ENCODE peak calls at places on chromosome 10, in nine cellular contexts. Y is HFF-Myc; F is WERI-Rb-1; V is CD8-positive, alpha-beta T cell; J is GM13976; X is psoas muscle; H is CD4-positive, alpha-beta T cell; L is foreskin fibroblast; N is IMR-90. Q is an unnamed sample.

GRCh38 chr10:11007661-11008060 is 10.0 kb upstream of the CELF2 start:
- DNase-seq in Y (no peak), F (no peak), V (no peak), J (no peak), X (no peak), H (no peak), L (no peak), N (no peak), Q (no peak)

GRCh38 chr10:24894728-24895127 is 57.7 kb downstream of the PRTFDC1 start:
- DNase-seq in Y (no peak), F (no peak), V (peak; percentile 56), J (no peak), X (no peak), H (peak; percentile 48), L (no peak), N (no peak), Q (no peak)

GRCh38 chr10:47152861-47153349 is 147.1 kb upstream of the GDF10 start:
- DNase-seq in Y (no peak), F (no peak), V (no peak), J (no peak), X (no peak), H (no peak), L (no peak), N (no peak), Q (no peak)

GRCh38 chr10:86857097-86857825 is 100.2 kb downstream of the MMRN2 start:
- DNase-seq in Y (no peak), F (no peak), V (no peak), J (no peak), X (no peak), H (no peak), L (peak; percentile 74), N (peak; percentile 88), Q (no peak)

GRCh38 chr10:131453772-131454634 is 142.5 kb upstream of the TCERG1L start:
- DNase-seq in Y (no peak), F (peak; percentile 87), V (peak; percentile 66), J (peak; percentile 64), X (peak; percentile 80), H (peak; percentile 69), L (no peak), N (no peak), Q (no peak)

GRCh38 chr10:29446327-29446726 is 157.5 kb downstream of the LYZL1 start:
- DNase-seq in Y (no peak), F (no peak), V (no peak), J (no peak), X (no peak), H (no peak), L (no peak), N (peak; percentile 21), Q (no peak)

GRCh38 chr10:128498746-128499145 is 372.5 kb upstream of the MKI67 start:
- DNase-seq in Y (no peak), F (no peak), V (no peak), J (no peak), X (no peak), H (no peak), L (no peak), N (no peak), Q (no peak)

GRCh38 chr10:4699950-4700730 is 125.9 kb upstream of the AKR1E2 start:
- DNase-seq in Y (no peak), F (no peak), V (no peak), J (no peak), X (no peak), H (no peak), L (no peak), N (no peak), Q (no peak)

GRCh38 chr10:30833625-30833970 is 198.1 kb downstream of the ZNF438 start:
- DNase-seq in Y (no peak), F (no peak), V (no peak), J (no peak), X (no peak), H (no peak), L (no peak), N (no peak), Q (no peak)

GRCh38 chr10:112773783-112774182 is 176.3 kb upstream of the TCF7L2 start:
- DNase-seq in Y (no peak), F (no peak), V (no peak), J (no peak), X (no peak), H (no peak), L (no peak), N (no peak), Q (no peak)

GRCh38 chr10:79933961-79934360 is 14.9 kb downstream of the SFTPD start:
- DNase-seq in Y (no peak), F (no peak), V (no peak), J (no peak), X (no peak), H (no peak), L (no peak), N (no peak), Q (no peak)

GRCh38 chr10:44799971-44800370 is 111.2 kb upstream of the TMEM72 start:
- DNase-seq in Y (no peak), F (no peak), V (no peak), J (no peak), X (no peak), H (no peak), L (no peak), N (no peak), Q (no peak)

GRCh38 chr10:1074748-1075358 is 18.7 kb downstream of the WDR37 start:
- DNase-seq in Y (no peak), F (no peak), V (no peak), J (no peak), X (no peak), H (no peak), L (no peak), N (no peak), Q (no peak)
- TF ChIP-seq CTCF in Y (peak; percentile 16), F (no peak), V (peak; percentile 18), J (no peak), X (peak; percentile 12), H (peak; percentile 18), L (peak; percentile 16), N (peak; percentile 19), Q (peak; percentile 34)

DNA sequence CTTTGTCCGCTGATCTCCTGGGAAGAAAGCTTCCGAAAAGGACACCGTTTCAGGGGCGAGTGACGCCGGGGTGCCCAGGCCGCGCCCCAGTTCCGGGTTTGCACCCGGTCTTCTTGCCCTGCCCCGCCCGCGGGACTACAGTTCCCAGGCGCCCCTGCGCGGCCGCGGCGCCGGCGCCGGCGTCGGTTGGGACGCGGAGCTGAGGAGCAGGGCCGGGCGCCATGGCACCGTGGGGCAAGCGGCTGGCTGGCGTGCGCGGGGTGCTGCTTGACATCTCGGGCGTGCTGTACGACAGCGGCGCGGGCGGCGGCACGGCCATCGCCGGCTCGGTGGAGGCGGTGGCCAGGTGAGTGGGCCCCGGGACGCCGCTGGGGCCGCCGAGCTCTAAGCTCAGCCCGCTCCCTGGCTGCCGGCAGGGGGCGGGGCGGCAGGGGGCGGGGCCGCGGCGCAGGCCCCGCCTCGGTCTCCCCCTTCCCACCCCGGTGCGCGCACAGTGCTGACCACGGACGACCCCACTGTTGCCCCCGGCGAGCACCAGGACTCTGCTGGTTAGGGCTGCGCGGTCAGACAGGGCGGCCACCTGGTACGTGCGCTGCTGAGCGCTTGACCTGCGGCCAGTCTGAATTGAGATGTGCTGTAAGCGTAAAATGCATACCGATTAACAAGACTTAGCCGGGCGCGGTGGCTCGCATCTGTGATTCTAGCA is at the start of gene LHPP:
- DNase-seq in Y (peak; percentile 15), F (peak; percentile 77), V (peak; percentile 86), J (peak; percentile 96), X (peak; percentile 91), H (peak; percentile 88), L (peak; percentile 84), N (peak; percentile 66), Q (peak; percentile 77)
- TF ChIP-seq CTCF in Y (no peak), F (peak; percentile 11), V (peak; percentile 39), J (no peak), X (peak; percentile 58), H (peak; percentile 17), L (peak; percentile 3), N (peak; percentile 17), Q (peak; percentile 70)

GRCh38 chr10:90718185-90718584 is 139.7 kb downstream of the HTR7 start:
- DNase-seq in Y (no peak), F (peak; percentile 10), V (no peak), J (no peak), X (no peak), H (no peak), L (peak; percentile 12), N (no peak), Q (no peak)
- TF ChIP-seq CTCF in Y (peak; percentile 12), F (peak; percentile 32), V (no peak), J (no peak), X (no peak), H (no peak), L (peak; percentile 23), N (no peak), Q (no peak)

DNA sequence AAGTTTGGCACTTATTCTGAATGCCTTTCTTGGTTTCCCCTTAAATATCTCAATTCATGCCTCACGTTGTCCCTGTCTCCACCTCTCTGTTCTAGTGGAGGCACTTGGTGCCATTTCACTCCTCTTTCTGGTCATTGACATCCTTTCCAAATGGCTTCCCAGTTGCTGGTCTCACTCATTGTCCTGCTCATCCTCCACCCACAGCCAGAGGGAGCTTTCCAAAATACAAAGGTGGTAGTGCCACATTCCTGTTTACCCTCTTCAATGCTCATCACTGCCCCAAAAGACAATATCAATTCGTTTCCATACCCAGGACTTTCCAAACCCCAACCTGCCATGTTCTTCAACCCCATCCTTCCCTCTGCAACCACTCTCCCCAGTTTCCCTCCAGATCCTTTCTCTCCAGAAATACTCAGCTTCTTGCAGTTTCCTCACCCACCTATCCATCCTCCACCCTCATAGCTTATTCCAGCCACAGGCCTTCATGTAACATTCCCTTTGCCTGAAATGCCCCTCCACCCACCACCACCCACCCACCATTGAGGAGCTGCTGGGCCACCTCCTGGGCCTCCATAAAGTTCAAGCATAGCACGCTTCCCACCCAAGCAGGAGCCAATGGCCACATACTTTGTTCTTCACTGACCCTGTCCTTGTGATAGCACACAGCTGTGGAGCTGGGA is 63.1 kb upstream of the ADRB1 start:
- DNase-seq in Y (no peak), F (no peak), V (no peak), J (no peak), X (no peak), H (no peak), L (no peak), N (no peak), Q (no peak)
- TF ChIP-seq CTCF in Y (peak; percentile 39), F (peak; percentile 20), V (no peak), J (no peak), X (no peak), H (no peak), L (peak; percentile 15), N (no peak), Q (no peak)

DNA sequence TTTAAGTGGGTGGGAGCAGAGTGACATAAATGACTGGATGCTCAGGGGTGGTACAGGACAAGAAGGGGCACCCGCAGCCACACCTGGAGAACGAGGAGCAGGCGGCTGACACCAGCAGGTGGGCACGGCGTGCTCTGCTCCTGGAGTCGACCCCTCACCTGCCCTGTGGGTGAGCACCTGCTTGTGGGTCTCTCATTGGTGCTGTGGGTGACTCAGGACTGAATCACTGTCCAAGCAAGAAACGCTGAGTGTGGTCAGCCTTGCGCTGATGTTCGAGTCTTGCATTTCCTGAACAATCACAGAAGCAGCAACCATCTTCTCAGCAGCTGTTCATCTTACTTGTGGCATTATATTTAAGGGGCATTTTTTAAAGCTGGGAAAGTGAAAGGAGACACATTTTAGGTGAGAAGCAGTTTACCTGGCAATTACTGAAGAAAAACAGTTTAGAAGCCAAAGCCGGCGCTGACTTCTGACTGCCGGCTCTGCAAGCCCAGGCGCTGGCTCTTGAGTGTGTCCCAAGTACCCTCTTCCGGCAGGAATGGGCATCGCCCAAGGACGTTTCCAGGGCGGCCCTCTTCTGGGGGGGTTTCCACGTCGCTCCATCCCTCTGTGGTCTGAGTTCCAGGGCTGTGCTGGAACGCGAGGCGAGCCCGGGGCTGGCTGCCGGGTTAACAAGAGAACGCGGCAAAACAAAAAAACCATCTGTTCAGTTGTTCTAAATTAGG is 145.2 kb upstream of the PFKP start:
- DNase-seq in Y (no peak), F (no peak), V (no peak), J (no peak), X (no peak), H (no peak), L (no peak), N (peak; percentile 65), Q (no peak)
- TF ChIP-seq CTCF in Y (no peak), F (no peak), V (no peak), J (no peak), X (no peak), H (no peak), L (no peak), N (peak; percentile 61), Q (no peak)